ENCODE peak calls at places on chromosomes 3 and 15, in seven cellular contexts. K, I, M, F, W, H and U are unnamed samples.

GRCh38 chr3:155548194-155548593 is 196.7 kb downstream of the PLCH1 start:
- DNase-seq in K (no peak), I (no peak), M (no peak), F (no peak), W (no peak), H (no peak), U (no peak)

GRCh38 chr3:37054370-37054769 is 61.1 kb downstream of the MLH1 start:
- DNase-seq in K (peak; percentile 21), I (peak; percentile 32), M (no peak), F (no peak), W (peak; percentile 46), H (no peak), U (no peak)

GRCh38 chr3:71305246-71306206 is 278.0 kb downstream of the FOXP1 start:
- DNase-seq in K (no peak), I (no peak), M (peak; percentile 77), F (peak; percentile 70), W (peak; percentile 57), H (peak; percentile 73), U (no peak)

GRCh38 chr15:69225355-69226027 is 65.1 kb downstream of the GLCE start:
- DNase-seq in K (peak; percentile 14), I (no peak), M (no peak), F (peak; percentile 49), W (peak; percentile 67), H (no peak), U (peak; percentile 36)

GRCh38 chr3:119933197-119933596 is 151.3 kb downstream of the NR1I2 start:
- DNase-seq in K (no peak), I (no peak), M (no peak), F (no peak), W (no peak), H (no peak), U (no peak)

GRCh38 chr3:134710313-134710680 is 59.5 kb upstream of the KY start:
- DNase-seq in K (no peak), I (no peak), M (no peak), F (no peak), W (no peak), H (no peak), U (no peak)

GRCh38 chr15:70127288-70127746 is 29.6 kb upstream of the TLE3 start:
- DNase-seq in K (no peak), I (no peak), M (no peak), F (peak; percentile 87), W (no peak), H (no peak), U (no peak)

GRCh38 chr15:99630607-99631131 is 64.9 kb downstream of the MEF2A start:
- DNase-seq in K (no peak), I (no peak), M (no peak), F (no peak), W (no peak), H (no peak), U (no peak)

GRCh38 chr3:129218742-129219141 is 30.7 kb upstream of the COPG1 start:
- DNase-seq in K (no peak), I (no peak), M (no peak), F (no peak), W (no peak), H (no peak), U (no peak)

GRCh38 chr3:101676765-101677435 is at the start of gene ZBTB11:
- DNase-seq in K (peak; percentile 97), I (peak; percentile 99), M (peak; percentile 100), F (peak; percentile 99), W (peak; percentile 100), H (peak; percentile 99), U (peak; percentile 94)

GRCh38 chr3:55619186-55619808 is 132.2 kb upstream of the WNT5A start:
- DNase-seq in K (no peak), I (no peak), M (no peak), F (no peak), W (no peak), H (no peak), U (no peak)

DNA sequence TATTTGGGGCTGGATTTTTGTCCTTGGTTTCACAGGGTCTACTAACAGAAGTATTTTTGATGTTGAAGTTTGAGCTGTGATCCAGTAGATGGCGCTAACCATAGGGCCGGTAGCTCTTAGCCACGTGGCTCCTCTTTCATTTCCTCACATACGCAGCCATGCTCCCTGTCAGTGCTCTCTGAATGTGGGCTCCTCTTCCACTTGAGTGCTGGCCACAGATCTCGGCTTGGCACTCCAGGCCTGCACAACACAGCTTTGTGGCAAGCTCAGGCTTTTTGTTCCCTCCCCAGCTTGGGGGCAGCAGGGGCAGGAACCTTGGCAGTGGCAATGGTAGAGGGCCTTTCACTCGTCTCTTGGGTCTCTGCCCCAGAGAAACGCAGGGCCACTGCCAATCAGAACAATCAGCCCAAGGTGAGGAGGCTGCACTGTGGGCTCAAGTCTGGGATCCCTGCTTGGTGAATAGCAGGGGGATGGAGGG is 18.6 kb upstream of the DNAAF4 start:
- DNase-seq in K (peak; percentile 26), I (no peak), M (no peak), F (peak; percentile 63), W (peak; percentile 71), H (no peak), U (peak; percentile 51)
- TF ChIP-seq CTCF in K (peak; percentile 41), I (peak; percentile 61), M (peak; percentile 44), F (peak; percentile 81), W (peak; percentile 70), H (peak; percentile 88), U (peak; percentile 68)

DNA sequence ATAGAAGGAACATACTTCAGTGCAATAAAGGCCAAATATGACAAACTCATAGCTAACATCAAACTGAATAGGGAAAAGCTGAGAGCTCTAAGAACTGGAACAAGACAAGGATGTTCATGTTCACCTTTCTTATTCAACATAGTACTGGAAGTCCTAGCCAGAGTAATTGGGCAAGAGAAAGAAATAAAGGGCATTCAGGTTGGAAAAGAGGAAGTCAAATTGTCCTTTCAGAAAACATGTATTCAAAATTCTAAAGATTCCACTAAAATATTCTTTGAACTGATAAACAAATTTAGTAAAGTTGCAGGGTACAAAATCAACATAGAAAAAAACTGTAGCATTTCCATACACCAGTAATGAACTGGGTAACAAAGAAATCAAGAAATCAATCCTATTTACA is 12.2 kb upstream of the ZNF197 start:
- DNase-seq in K (no peak), I (no peak), M (no peak), F (no peak), W (no peak), H (no peak), U (no peak)
- TF ChIP-seq USF2 in K (no peak), I (no peak), M (no peak), F (no peak), W (no peak), H (no peak), U (no peak)

DNA sequence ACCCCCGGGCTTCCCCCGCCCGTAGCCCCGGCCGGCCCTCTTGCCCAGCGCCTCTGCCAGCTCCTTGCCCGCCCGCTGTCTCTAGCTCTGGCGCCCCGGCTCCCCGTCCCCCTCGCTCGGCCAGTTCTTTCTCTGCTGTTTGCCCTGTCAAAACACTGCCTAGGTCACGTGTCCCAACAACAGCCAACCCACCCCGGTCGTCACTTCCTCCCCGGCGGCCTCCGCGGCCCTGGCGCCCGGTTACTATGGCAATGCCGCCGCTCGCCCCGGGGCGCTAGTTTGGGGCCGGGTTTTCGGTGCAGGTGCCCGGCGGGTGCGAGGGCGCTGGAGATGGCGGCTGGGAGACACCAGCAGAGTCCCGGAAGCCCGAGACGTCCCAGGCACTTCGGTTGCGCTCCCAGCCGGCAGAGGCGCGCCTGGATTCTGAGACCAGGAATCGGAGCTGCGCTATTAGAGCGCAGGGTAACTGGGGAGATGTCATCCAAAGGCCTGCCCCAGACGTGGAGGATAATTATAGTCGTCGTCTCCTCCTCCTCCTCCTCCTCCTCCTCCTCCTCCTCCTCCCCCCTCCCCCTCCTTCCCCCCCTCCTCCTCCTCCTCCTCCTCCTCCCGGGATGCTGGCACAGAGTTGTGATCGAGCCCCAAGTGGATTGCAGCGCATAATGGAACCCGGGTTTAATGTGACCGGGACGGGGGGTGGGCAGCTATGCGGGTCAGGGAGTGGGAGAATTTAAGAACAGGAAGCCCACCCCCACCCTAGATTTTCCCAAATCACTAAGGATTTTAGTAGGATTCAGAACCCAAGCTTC is at the start of gene ATOSA:
- DNase-seq in K (peak; percentile 90), I (peak; percentile 48), M (peak; percentile 92), F (peak; percentile 82), W (peak; percentile 84), H (peak; percentile 57), U (peak; percentile 95)
- TF ChIP-seq CTCF in K (no peak), I (no peak), M (no peak), F (peak; percentile 10), W (peak; percentile 7), H (no peak), U (no peak)

GRCh38 chr3:43773273-43774104 is 82.8 kb downstream of the ABHD5 start:
- DNase-seq in K (no peak), I (no peak), M (peak; percentile 24), F (peak; percentile 18), W (peak; percentile 16), H (no peak), U (peak; percentile 65)

GRCh38 chr3:43768594-43768993 is 77.9 kb downstream of the ABHD5 start:
- DNase-seq in K (no peak), I (no peak), M (no peak), F (no peak), W (peak; percentile 31), H (no peak), U (no peak)

GRCh38 chr3:43769097-43769470 is 78.3 kb downstream of the ABHD5 start:
- DNase-seq in K (no peak), I (no peak), M (no peak), F (no peak), W (no peak), H (no peak), U (no peak)

GRCh38 chr3:43769471-43770425 is 79.0 kb downstream of the ABHD5 start:
- DNase-seq in K (peak; percentile 87), I (peak; percentile 15), M (peak; percentile 99), F (peak; percentile 61), W (peak; percentile 91), H (peak; percentile 96), U (peak; percentile 81)

GRCh38 chr3:43770426-43771103 is 79.8 kb downstream of the ABHD5 start:
- DNase-seq in K (peak; percentile 56), I (no peak), M (no peak), F (no peak), W (no peak), H (no peak), U (peak; percentile 85)
- TF ChIP-seq USF2 in K (no peak), I (no peak), M (no peak), F (no peak), W (no peak), H (no peak), U (no peak)

GRCh38 chr15:77034620-77035467 is 36.1 kb downstream of the TSPAN3 start:
- DNase-seq in K (no peak), I (no peak), M (peak; percentile 83), F (no peak), W (no peak), H (no peak), U (peak; percentile 78)
- TF ChIP-seq CTCF in K (peak; percentile 61), I (peak; percentile 66), M (peak; percentile 71), F (peak; percentile 76), W (peak; percentile 45), H (peak; percentile 81), U (peak; percentile 71)

DNA sequence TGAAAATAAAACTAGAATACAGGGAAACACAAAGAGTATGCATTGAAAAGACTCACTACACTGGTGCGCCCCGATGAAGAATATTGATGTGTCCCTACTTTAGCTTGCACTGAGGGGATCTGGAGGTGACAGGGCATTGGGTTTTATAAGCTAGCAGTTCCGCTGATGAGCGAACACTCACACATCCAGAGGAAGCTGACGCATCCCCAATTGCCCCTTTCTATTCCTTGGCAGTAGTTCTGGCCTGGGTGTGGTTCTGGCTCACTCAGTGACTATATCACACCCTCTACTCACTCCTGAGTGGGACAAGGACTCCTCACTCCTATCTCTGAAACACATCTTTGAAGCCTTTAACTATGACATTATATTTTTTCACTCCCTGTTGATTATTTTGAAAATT is 71.0 kb downstream of the B3GNT5 start:
- DNase-seq in K (no peak), I (no peak), M (no peak), F (no peak), W (no peak), H (no peak), U (no peak)
- TF ChIP-seq USF2 in K (no peak), I (no peak), M (no peak), F (no peak), W (no peak), H (no peak), U (no peak)